ENCODE peak calls at places on chromosomes 6 and 20, in seven cellular contexts. O is fibroblast of the aortic adventitia, V is IMR-90, G is astrocyte of the cerebellum, P is mucosa of descending colon, U is tibial nerve, Q is neural progenitor cell. I is an unnamed sample.

GRCh38 chr6:112881828-112882227 is 534.7 kb downstream of the RFPL4B start:
- DNase-seq in O (peak), V (peak), G (no peak), P (no peak), U (no peak), Q (no peak), I (no peak)

GRCh38 chr6:143441010-143441409 is 9.5 kb downstream of the ADAT2 start:
- DNase-seq in O (no peak), V (no peak), G (no peak), P (no peak), U (no peak), Q (no peak), I (no peak)

GRCh38 chr20:25136643-25137559 is 55.0 kb upstream of the VSX1 start:
- DNase-seq in O (peak), V (peak), G (peak), P (peak), U (peak), Q (no peak), I (peak)

GRCh38 chr6:132167966-132168365 is 216.8 kb upstream of the CCN2 start:
- DNase-seq in O (no peak), V (no peak), G (no peak), P (no peak), U (no peak), Q (no peak), I (no peak)

GRCh38 chr20:59153355-59153681 is 10.3 kb upstream of the ZNF831 start:
- DNase-seq in O (no peak), V (no peak), G (no peak), P (no peak), U (no peak), Q (no peak), I (no peak)

GRCh38 chr6:22884441-22884840 is 315.1 kb downstream of the HDGFL1 start:
- DNase-seq in O (no peak), V (no peak), G (no peak), P (no peak), U (no peak), Q (no peak), I (no peak)

GRCh38 chr6:129749749-129750120 is 39.8 kb upstream of the ARHGAP18 start:
- DNase-seq in O (peak), V (peak), G (peak), P (peak), U (no peak), Q (no peak), I (peak)

GRCh38 chr20:36792422-36792821 is 18.9 kb upstream of the DSN1 start:
- DNase-seq in O (peak), V (peak), G (peak), P (peak), U (no peak), Q (peak), I (peak)

GRCh38 chr6:88760091-88760490 is 203.3 kb downstream of the RNGTT start:
- DNase-seq in O (no peak), V (no peak), G (no peak), P (no peak), U (no peak), Q (no peak), I (no peak)
- H3K4me3 ChIP-seq in O (no peak), V (no peak), G (no peak), P (no peak), U (no peak), Q (no peak), I (no peak)

GRCh38 chr6:168528457-168529095 is 87.6 kb downstream of the SMOC2 start:
- DNase-seq in O (peak), V (no peak), G (no peak), P (no peak), U (no peak), Q (no peak), I (no peak)

GRCh38 chr6:168525114-168525513 is 84.1 kb downstream of the SMOC2 start:
- DNase-seq in O (no peak), V (no peak), G (no peak), P (no peak), U (no peak), Q (no peak), I (no peak)

GRCh38 chr6:168527451-168528210 is 86.6 kb downstream of the SMOC2 start:
- DNase-seq in O (peak), V (no peak), G (peak), P (no peak), U (no peak), Q (no peak), I (no peak)

GRCh38 chr6:168525926-168526630 is 85.1 kb downstream of the SMOC2 start:
- DNase-seq in O (no peak), V (no peak), G (no peak), P (no peak), U (no peak), Q (no peak), I (no peak)

DNA sequence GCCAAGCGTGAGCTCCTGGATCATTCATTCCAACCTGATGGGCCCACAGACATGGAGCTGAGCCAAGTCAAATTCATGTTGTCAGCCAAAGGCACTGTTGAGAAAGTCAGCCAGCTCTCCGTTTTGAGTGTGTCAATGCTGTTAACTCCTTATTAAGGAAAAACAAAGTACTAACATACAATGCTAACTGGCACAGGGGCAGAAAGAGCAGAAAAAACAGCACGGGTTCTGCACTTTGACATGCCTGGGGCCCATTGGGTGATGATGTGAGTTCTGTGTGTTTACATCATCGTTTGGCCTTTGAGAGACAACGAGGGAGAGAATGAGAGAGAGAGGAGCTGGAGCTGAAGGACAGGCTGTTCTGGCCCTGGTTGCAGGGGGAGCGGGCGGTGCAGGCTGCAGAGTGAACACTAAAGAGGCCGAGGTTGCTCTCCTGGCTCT is 85.9 kb downstream of the SMOC2 start:
- DNase-seq in O (peak), V (no peak), G (no peak), P (peak), U (peak), Q (no peak), I (no peak)
- H3K4me3 ChIP-seq in O (no peak), V (no peak), G (no peak), P (no peak), U (no peak), Q (no peak), I (no peak)

DNA sequence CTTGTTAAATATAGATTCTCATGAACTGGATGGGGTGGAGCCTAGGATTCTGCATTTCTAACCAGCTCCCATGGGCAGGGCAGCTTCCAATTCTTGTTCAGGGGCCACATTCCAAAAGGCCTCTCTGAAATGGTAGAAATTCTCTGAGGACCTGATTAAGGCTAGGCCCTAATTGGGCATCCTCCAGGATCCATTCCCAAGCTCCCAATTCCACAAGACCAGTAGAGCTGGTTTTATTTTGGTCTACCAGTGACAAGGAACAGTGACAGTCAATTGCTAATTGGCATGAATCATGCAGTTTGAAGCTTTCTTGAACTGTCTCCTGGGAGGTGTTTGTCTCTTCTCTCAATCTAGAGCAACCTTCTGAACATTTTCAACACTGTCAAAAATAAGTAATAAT is 3.0 kb downstream of the THBD start:
- DNase-seq in O (no peak), V (no peak), G (no peak), P (no peak), U (no peak), Q (no peak), I (no peak)
- H3K4me3 ChIP-seq in O (peak), V (no peak), G (no peak), P (no peak), U (peak), Q (no peak), I (no peak)

GRCh38 chr6:147508871-147509608 is 550 bp downstream of the SAMD5 start:
- DNase-seq in O (no peak), V (no peak), G (no peak), P (peak), U (no peak), Q (peak), I (no peak)
- H3K4me3 ChIP-seq in O (peak), V (peak), G (peak), P (peak), U (peak), Q (peak), I (peak)

GRCh38 chr6:145733207-145733606 is 2.1 kb downstream of the EPM2A start:
- DNase-seq in O (no peak), V (no peak), G (no peak), P (no peak), U (no peak), Q (no peak), I (no peak)

GRCh38 chr6:145733770-145734169 is 1.6 kb downstream of the EPM2A start:
- DNase-seq in O (no peak), V (peak), G (no peak), P (peak), U (no peak), Q (peak), I (peak)

GRCh38 chr6:145734486-145735355 is 599 bp downstream of the EPM2A start:
- DNase-seq in O (peak), V (peak), G (peak), P (peak), U (peak), Q (peak), I (peak)

GRCh38 chr6:145736854-145737181 is 1.5 kb upstream of the EPM2A start:
- DNase-seq in O (peak), V (peak), G (peak), P (peak), U (no peak), Q (no peak), I (peak)

DNA sequence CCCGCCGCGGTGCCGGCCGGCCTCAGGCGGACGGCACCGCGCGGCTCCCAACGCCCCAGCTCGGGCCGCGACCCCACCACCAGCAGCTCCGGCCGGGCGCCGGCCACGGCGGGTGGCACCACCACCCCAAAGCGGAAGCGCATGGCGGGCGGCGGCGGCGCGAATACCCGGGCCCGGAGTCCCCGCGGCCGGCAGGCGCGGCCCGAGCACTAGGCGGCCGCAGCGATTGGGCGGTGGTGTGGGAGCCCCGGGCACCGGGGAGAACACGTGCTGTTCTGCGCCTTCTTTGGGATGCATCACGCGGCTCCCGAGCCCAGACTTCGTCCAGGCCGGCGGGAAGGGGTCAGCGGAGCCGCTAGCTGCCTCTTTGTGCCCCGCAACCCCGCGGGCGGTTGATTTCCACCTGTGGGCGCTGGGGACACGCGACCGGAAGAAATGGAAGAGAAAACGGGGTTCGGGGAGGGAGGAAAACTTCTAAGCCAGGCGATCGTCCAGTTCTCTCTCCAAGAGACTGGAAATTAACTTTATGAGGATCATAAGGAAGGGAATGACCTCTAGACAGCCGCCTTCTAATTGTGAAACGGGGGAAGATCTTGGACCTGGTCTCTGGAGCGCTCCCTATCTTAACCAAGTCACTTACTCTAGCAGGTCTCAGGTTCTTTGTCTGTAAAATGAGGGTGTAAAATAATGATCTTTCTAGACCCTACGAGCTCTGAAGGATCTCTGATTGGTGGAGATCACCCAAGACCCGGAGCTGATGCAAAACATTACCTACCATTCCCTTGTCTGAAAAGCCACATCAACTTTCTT is at the start of gene EPM2A:
- DNase-seq in O (peak), V (peak), G (peak), P (peak), U (peak), Q (peak), I (peak)
- H3K4me3 ChIP-seq in O (peak), V (peak), G (peak), P (peak), U (peak), Q (peak), I (peak)

GRCh38 chr6:9927271-9927670 is 487.6 kb downstream of the TFAP2A start:
- DNase-seq in O (no peak), V (no peak), G (no peak), P (no peak), U (no peak), Q (no peak), I (no peak)
- H3K4me3 ChIP-seq in O (no peak), V (no peak), G (no peak), P (no peak), U (no peak), Q (no peak), I (no peak)

GRCh38 chr6:170460606-170461005 is 92.5 kb downstream of the PSMB1 start:
- DNase-seq in O (no peak), V (no peak), G (no peak), P (no peak), U (no peak), Q (no peak), I (no peak)
- H3K4me3 ChIP-seq in O (no peak), V (no peak), G (no peak), P (no peak), U (no peak), Q (no peak), I (no peak)

GRCh38 chr6:127115032-127115661 is 3.3 kb upstream of the RSPO3 start:
- DNase-seq in O (peak), V (no peak), G (no peak), P (no peak), U (no peak), Q (no peak), I (no peak)
- H3K4me3 ChIP-seq in O (no peak), V (no peak), G (no peak), P (no peak), U (no peak), Q (no peak), I (no peak)

GRCh38 chr20:62827323-62828050 is 10.6 kb downstream of the COL9A3 start:
- DNase-seq in O (no peak), V (no peak), G (no peak), P (no peak), U (no peak), Q (no peak), I (no peak)

GRCh38 chr20:62829231-62830230 is 12.7 kb downstream of the COL9A3 start:
- DNase-seq in O (no peak), V (no peak), G (no peak), P (no peak), U (no peak), Q (no peak), I (no peak)

GRCh38 chr20:62828051-62828450 is 11.2 kb downstream of the COL9A3 start:
- DNase-seq in O (no peak), V (no peak), G (no peak), P (no peak), U (no peak), Q (no peak), I (no peak)

GRCh38 chr20:62830251-62830650 is 13.4 kb downstream of the COL9A3 start:
- DNase-seq in O (no peak), V (no peak), G (no peak), P (no peak), U (no peak), Q (no peak), I (no peak)

GRCh38 chr20:62828551-62829230 is 11.8 kb downstream of the COL9A3 start:
- DNase-seq in O (no peak), V (no peak), G (no peak), P (no peak), U (no peak), Q (no peak), I (no peak)
- H3K4me3 ChIP-seq in O (no peak), V (no peak), G (no peak), P (no peak), U (no peak), Q (no peak), I (no peak)